ENCODE peak calls at places on chromosomes 16 and 17, in nine cellular contexts. I is A549, N is vagina, E is transverse colon, Q is body of pancreas, M is ovary, B is spleen, G is GM12891, T is uterus. O is an unnamed sample.
A peak's percentile ranks its signal among the peaks of the same experiment; 100 is the strongest.

GRCh38 chr17:69404398-69404797 is 10.1 kb upstream of the MAP2K6 start:
- DNase-seq in I (peak; percentile 56), N (no peak), E (no peak), Q (no peak), M (no peak), B (no peak), G (no peak), T (no peak), O (no peak)

GRCh38 chr16:84822990-84823389 is 3.2 kb downstream of the CRISPLD2 start:
- DNase-seq in I (no peak), N (no peak), E (no peak), Q (no peak), M (no peak), B (no peak), G (no peak), T (no peak), O (no peak)

GRCh38 chr17:13429201-13429600 is 172.5 kb downstream of the HS3ST3A1 start:
- DNase-seq in I (no peak), N (no peak), E (no peak), Q (no peak), M (no peak), B (no peak), G (no peak), T (no peak), O (peak; percentile 63)

GRCh38 chr16:60413969-60414368 is 1622.3 kb downstream of the CDH8 start:
- DNase-seq in I (no peak), N (no peak), E (no peak), Q (no peak), M (no peak), B (no peak), G (no peak), T (no peak), O (no peak)

GRCh38 chr17:75346906-75347305 is 57.7 kb upstream of the SLC25A19 start:
- DNase-seq in I (no peak), N (no peak), E (no peak), Q (no peak), M (no peak), B (no peak), G (no peak), T (no peak), O (peak; percentile 21)

GRCh38 chr17:65514541-65514940 is 46.9 kb downstream of the AXIN2 start:
- DNase-seq in I (no peak), N (no peak), E (no peak), Q (no peak), M (no peak), B (peak; percentile 36), G (no peak), T (no peak), O (no peak)

GRCh38 chr17:64765191-64765889 is 103.2 kb upstream of the SMURF2 start:
- DNase-seq in I (peak; percentile 48), N (no peak), E (no peak), Q (no peak), M (no peak), B (no peak), G (no peak), T (no peak), O (no peak)

GRCh38 chr16:57690782-57691471 is 3.7 kb upstream of the DRC7 start:
- DNase-seq in I (no peak), N (peak; percentile 34), E (no peak), Q (no peak), M (no peak), B (peak; percentile 71), G (no peak), T (peak; percentile 1), O (no peak)

GRCh38 chr16:81130126-81130525 is 33.9 kb upstream of the GCSH start:
- DNase-seq in I (no peak), N (no peak), E (no peak), Q (no peak), M (no peak), B (no peak), G (no peak), T (no peak), O (no peak)

GRCh38 chr17:57946798-57947358 is 8.3 kb downstream of the CUEDC1 start:
- DNase-seq in I (peak; percentile 66), N (no peak), E (peak; percentile 67), Q (peak; percentile 46), M (peak; percentile 48), B (peak; percentile 85), G (peak; percentile 69), T (peak; percentile 63), O (peak; percentile 58)

GRCh38 chr17:57418463-57419246 is 162.3 kb downstream of the MSI2 start:
- DNase-seq in I (no peak), N (no peak), E (no peak), Q (no peak), M (no peak), B (no peak), G (no peak), T (no peak), O (no peak)

GRCh38 chr16:2859686-2860265 is 1.8 kb upstream of the PRSS22 start:
- DNase-seq in I (no peak), N (no peak), E (no peak), Q (no peak), M (no peak), B (no peak), G (no peak), T (no peak), O (no peak)

GRCh38 chr17:49581645-49581992 is 5.9 kb downstream of the NXPH3 start:
- DNase-seq in I (no peak), N (no peak), E (no peak), Q (no peak), M (no peak), B (no peak), G (no peak), T (no peak), O (no peak)

GRCh38 chr16:24036614-24037013 is 200.8 kb downstream of the PRKCB start:
- DNase-seq in I (peak; percentile 48), N (no peak), E (peak; percentile 49), Q (peak; percentile 33), M (no peak), B (no peak), G (peak; percentile 37), T (peak; percentile 15), O (peak; percentile 44)

GRCh38 chr17:75124041-75124818 is 7.3 kb downstream of the NT5C start:
- DNase-seq in I (peak; percentile 100), N (no peak), E (peak; percentile 95), Q (peak; percentile 28), M (no peak), B (peak; percentile 88), G (no peak), T (peak; percentile 57), O (peak; percentile 98)

GRCh38 chr17:77831497-77832179 is 126.9 kb upstream of the TNRC6C start:
- DNase-seq in I (no peak), N (no peak), E (no peak), Q (no peak), M (no peak), B (peak; percentile 46), G (no peak), T (no peak), O (peak; percentile 63)

GRCh38 chr16:24931091-24931490 is 84.1 kb downstream of the ARHGAP17 start:
- DNase-seq in I (no peak), N (no peak), E (no peak), Q (no peak), M (no peak), B (no peak), G (no peak), T (no peak), O (no peak)

GRCh38 chr16:89320717-89321501 is 103.4 kb downstream of the ZNF778 start:
- DNase-seq in I (peak; percentile 56), N (no peak), E (peak; percentile 80), Q (no peak), M (peak; percentile 59), B (peak; percentile 73), G (no peak), T (no peak), O (peak; percentile 47)

GRCh38 chr16:68287276-68288251 is 23.2 kb downstream of the SLC7A6OS start:
- DNase-seq in I (peak; percentile 27), N (no peak), E (no peak), Q (no peak), M (no peak), B (peak; percentile 82), G (no peak), T (peak; percentile 48), O (peak; percentile 80)

GRCh38 chr16:1332618-1333148 is 762 bp upstream of the BAIAP3 start:
- DNase-seq in I (no peak), N (no peak), E (no peak), Q (no peak), M (no peak), B (no peak), G (no peak), T (no peak), O (no peak)

GRCh38 chr16:1331712-1332617 is 1.5 kb upstream of the BAIAP3 start:
- DNase-seq in I (peak; percentile 82), N (no peak), E (peak; percentile 88), Q (peak; percentile 79), M (no peak), B (peak; percentile 93), G (peak; percentile 92), T (peak; percentile 61), O (peak; percentile 96)

GRCh38 chr16:1334739-1335138 is 1.3 kb downstream of the BAIAP3 start:
- DNase-seq in I (no peak), N (no peak), E (no peak), Q (no peak), M (no peak), B (no peak), G (no peak), T (no peak), O (no peak)

GRCh38 chr16:1333854-1334719 is 642 bp downstream of the BAIAP3 start:
- DNase-seq in I (no peak), N (no peak), E (no peak), Q (no peak), M (no peak), B (no peak), G (no peak), T (no peak), O (no peak)

GRCh38 chr16:1333149-1333812 is at the start of gene BAIAP3:
- DNase-seq in I (peak; percentile 51), N (no peak), E (peak; percentile 64), Q (peak; percentile 44), M (no peak), B (peak; percentile 88), G (peak; percentile 69), T (no peak), O (no peak)
- TF ChIP-seq POLR2A in I (peak; percentile 41), N (no peak), E (no peak), Q (no peak), M (no peak), B (no peak), G (no peak), T (no peak), O (peak; percentile 51)

GRCh38 chr17:82241183-82241925 is 12.5 kb downstream of the SLC16A3 start:
- DNase-seq in I (peak; percentile 74), N (no peak), E (peak; percentile 68), Q (no peak), M (no peak), B (peak; percentile 91), G (no peak), T (peak; percentile 81), O (peak; percentile 84)
- TF ChIP-seq POLR2A in I (no peak), N (no peak), E (peak; percentile 33), Q (no peak), M (no peak), B (no peak), G (no peak), T (no peak), O (no peak)

GRCh38 chr16:29182501-29182900 is 197.6 kb downstream of the LAT start:
- DNase-seq in I (no peak), N (no peak), E (no peak), Q (no peak), M (no peak), B (peak; percentile 72), G (no peak), T (no peak), O (no peak)
- TF ChIP-seq POLR2A in I (no peak), N (no peak), E (no peak), Q (no peak), M (no peak), B (no peak), G (no peak), T (no peak), O (no peak)

GRCh38 chr17:81222906-81223757 is at the start of gene CEP131:
- DNase-seq in I (peak; percentile 100), N (peak; percentile 99), E (peak; percentile 99), Q (peak; percentile 99), M (peak; percentile 99), B (peak; percentile 100), G (peak; percentile 100), T (peak; percentile 98), O (peak; percentile 99)
- TF ChIP-seq POLR2A in I (peak; percentile 87), N (no peak), E (no peak), Q (no peak), M (no peak), B (no peak), G (no peak), T (peak; percentile 26), O (peak; percentile 72)

O was measured in H54.